ENCODE peak calls at places on chromosomes 16 and 17, in seven cellular contexts. One of them, this sample, is unnamed.

GRCh38 chr17:19867094-19867653 is 562 bp downstream of the ULK2 start:
- DNase-seq in Caco-2: peak
- DNase-seq in heart left ventricle: peak
- DNase-seq in tibial nerve: peak
- DNase-seq in brain microvascular endothelial cell: peak
- DNase-seq in AG10803: peak
- DNase-seq in breast epithelium: peak
- DNase-seq in this sample: peak

GRCh38 chr16:53785044-53785443 is 81.1 kb downstream of the FTO start:
- DNase-seq in Caco-2: no peak
- DNase-seq in heart left ventricle: no peak
- DNase-seq in tibial nerve: no peak
- DNase-seq in brain microvascular endothelial cell: no peak
- DNase-seq in AG10803: peak
- DNase-seq in breast epithelium: no peak
- DNase-seq in this sample: no peak

GRCh38 chr17:78502611-78503148 is 74.5 kb downstream of the DNAH17 start:
- DNase-seq in Caco-2: no peak
- DNase-seq in heart left ventricle: no peak
- DNase-seq in tibial nerve: no peak
- DNase-seq in brain microvascular endothelial cell: no peak
- DNase-seq in AG10803: no peak
- DNase-seq in breast epithelium: no peak
- DNase-seq in this sample: no peak

GRCh38 chr16:1929105-1929504 is 10.9 kb upstream of the HS3ST6 start:
- DNase-seq in Caco-2: no peak
- DNase-seq in heart left ventricle: peak
- DNase-seq in tibial nerve: no peak
- DNase-seq in brain microvascular endothelial cell: no peak
- DNase-seq in AG10803: peak
- DNase-seq in breast epithelium: no peak
- DNase-seq in this sample: peak

GRCh38 chr16:49952386-49952785 is 72.6 kb upstream of the CNEP1R1 start:
- DNase-seq in Caco-2: no peak
- DNase-seq in heart left ventricle: no peak
- DNase-seq in tibial nerve: no peak
- DNase-seq in brain microvascular endothelial cell: peak
- DNase-seq in AG10803: no peak
- DNase-seq in breast epithelium: no peak
- DNase-seq in this sample: no peak

GRCh38 chr16:65771707-65772106 is 594.8 kb upstream of the CDH5 start:
- DNase-seq in Caco-2: no peak
- DNase-seq in heart left ventricle: no peak
- DNase-seq in tibial nerve: no peak
- DNase-seq in brain microvascular endothelial cell: no peak
- DNase-seq in AG10803: no peak
- DNase-seq in breast epithelium: no peak
- DNase-seq in this sample: no peak

GRCh38 chr16:794091-794842 is 5.8 kb downstream of the CHTF18 start:
- DNase-seq in Caco-2: no peak
- DNase-seq in heart left ventricle: no peak
- DNase-seq in tibial nerve: no peak
- DNase-seq in brain microvascular endothelial cell: no peak
- DNase-seq in AG10803: no peak
- DNase-seq in breast epithelium: no peak
- DNase-seq in this sample: no peak

GRCh38 chr16:14494396-14494795 is 135.7 kb downstream of the PARN start:
- DNase-seq in Caco-2: no peak
- DNase-seq in heart left ventricle: no peak
- DNase-seq in tibial nerve: no peak
- DNase-seq in brain microvascular endothelial cell: no peak
- DNase-seq in AG10803: no peak
- DNase-seq in breast epithelium: no peak
- DNase-seq in this sample: no peak

GRCh38 chr17:47363171-47363570 is 39.4 kb downstream of the EFCAB13 start:
- DNase-seq in Caco-2: no peak
- DNase-seq in heart left ventricle: no peak
- DNase-seq in tibial nerve: no peak
- DNase-seq in brain microvascular endothelial cell: no peak
- DNase-seq in AG10803: no peak
- DNase-seq in breast epithelium: no peak
- DNase-seq in this sample: no peak

GRCh38 chr16:77993111-77993571 is 29.2 kb upstream of the CLEC3A start:
- DNase-seq in Caco-2: no peak
- DNase-seq in heart left ventricle: no peak
- DNase-seq in tibial nerve: no peak
- DNase-seq in brain microvascular endothelial cell: no peak
- DNase-seq in AG10803: peak
- DNase-seq in breast epithelium: no peak
- DNase-seq in this sample: peak

GRCh38 chr17:17886253-17886652 is 49.5 kb upstream of the SREBF1 start:
- DNase-seq in Caco-2: no peak
- DNase-seq in heart left ventricle: peak
- DNase-seq in tibial nerve: no peak
- DNase-seq in brain microvascular endothelial cell: no peak
- DNase-seq in AG10803: no peak
- DNase-seq in breast epithelium: no peak
- DNase-seq in this sample: no peak

GRCh38 chr17:50919321-50920040 is 53.3 kb upstream of the TOB1 start:
- DNase-seq in Caco-2: no peak
- DNase-seq in heart left ventricle: peak
- DNase-seq in tibial nerve: peak
- DNase-seq in brain microvascular endothelial cell: peak
- DNase-seq in AG10803: peak
- DNase-seq in breast epithelium: peak
- DNase-seq in this sample: peak

GRCh38 chr16:12330977-12331376 is 354.4 kb downstream of the SNX29 start:
- DNase-seq in Caco-2: no peak
- DNase-seq in heart left ventricle: peak
- DNase-seq in tibial nerve: no peak
- DNase-seq in brain microvascular endothelial cell: no peak
- DNase-seq in AG10803: peak
- DNase-seq in breast epithelium: no peak
- DNase-seq in this sample: no peak

GRCh38 chr17:65559802-65560627 is 1.4 kb downstream of the AXIN2 start:
- DNase-seq in Caco-2: peak
- DNase-seq in heart left ventricle: peak
- DNase-seq in tibial nerve: peak
- DNase-seq in brain microvascular endothelial cell: no peak
- DNase-seq in AG10803: no peak
- DNase-seq in breast epithelium: peak
- DNase-seq in this sample: no peak

GRCh38 chr17:69437475-69437874 is 23.0 kb downstream of the MAP2K6 start:
- DNase-seq in Caco-2: no peak
- DNase-seq in heart left ventricle: no peak
- DNase-seq in tibial nerve: no peak
- DNase-seq in brain microvascular endothelial cell: no peak
- DNase-seq in AG10803: no peak
- DNase-seq in breast epithelium: no peak
- DNase-seq in this sample: peak

GRCh38 chr16:4676826-4677225 is 16.5 kb upstream of the NUDT16L1 start:
- DNase-seq in Caco-2: no peak
- DNase-seq in heart left ventricle: peak
- DNase-seq in tibial nerve: no peak
- DNase-seq in brain microvascular endothelial cell: no peak
- DNase-seq in AG10803: no peak
- DNase-seq in breast epithelium: no peak
- DNase-seq in this sample: no peak

GRCh38 chr17:34384271-34384670 is 21.2 kb upstream of the CCL1 start:
- DNase-seq in Caco-2: no peak
- DNase-seq in heart left ventricle: no peak
- DNase-seq in tibial nerve: no peak
- DNase-seq in brain microvascular endothelial cell: no peak
- DNase-seq in AG10803: no peak
- DNase-seq in breast epithelium: no peak
- DNase-seq in this sample: no peak

DNA sequence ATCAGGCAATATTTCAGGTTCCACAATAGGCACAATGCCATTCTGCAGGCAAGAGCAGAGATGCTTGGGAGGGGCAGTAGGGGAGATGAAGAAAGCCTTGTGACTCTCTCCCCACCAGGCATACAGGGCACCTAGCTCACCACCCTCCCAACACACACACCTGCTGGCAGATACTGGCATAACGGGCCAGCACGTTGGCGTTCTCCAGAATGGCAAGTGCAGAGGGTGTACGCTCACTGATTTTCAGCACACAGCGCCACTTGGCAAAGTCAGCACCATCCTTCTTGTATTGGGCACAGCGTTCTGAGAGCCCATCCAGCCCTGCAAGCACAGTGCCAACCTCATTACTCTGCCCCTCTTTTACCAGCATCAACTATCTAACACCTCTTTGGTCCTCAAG is 2.2 kb downstream of the ALDOC start:
- DNase-seq in Caco-2: no peak
- DNase-seq in heart left ventricle: no peak
- DNase-seq in tibial nerve: no peak
- DNase-seq in brain microvascular endothelial cell: no peak
- DNase-seq in AG10803: no peak
- DNase-seq in breast epithelium: no peak
- DNase-seq in this sample: no peak
- TF ChIP-seq CTCF in Caco-2: no peak
- TF ChIP-seq CTCF in heart left ventricle: no peak
- TF ChIP-seq CTCF in tibial nerve: no peak
- TF ChIP-seq CTCF in brain microvascular endothelial cell: no peak
- TF ChIP-seq CTCF in AG10803: no peak
- TF ChIP-seq CTCF in breast epithelium: no peak
- TF ChIP-seq CTCF in this sample: no peak

DNA sequence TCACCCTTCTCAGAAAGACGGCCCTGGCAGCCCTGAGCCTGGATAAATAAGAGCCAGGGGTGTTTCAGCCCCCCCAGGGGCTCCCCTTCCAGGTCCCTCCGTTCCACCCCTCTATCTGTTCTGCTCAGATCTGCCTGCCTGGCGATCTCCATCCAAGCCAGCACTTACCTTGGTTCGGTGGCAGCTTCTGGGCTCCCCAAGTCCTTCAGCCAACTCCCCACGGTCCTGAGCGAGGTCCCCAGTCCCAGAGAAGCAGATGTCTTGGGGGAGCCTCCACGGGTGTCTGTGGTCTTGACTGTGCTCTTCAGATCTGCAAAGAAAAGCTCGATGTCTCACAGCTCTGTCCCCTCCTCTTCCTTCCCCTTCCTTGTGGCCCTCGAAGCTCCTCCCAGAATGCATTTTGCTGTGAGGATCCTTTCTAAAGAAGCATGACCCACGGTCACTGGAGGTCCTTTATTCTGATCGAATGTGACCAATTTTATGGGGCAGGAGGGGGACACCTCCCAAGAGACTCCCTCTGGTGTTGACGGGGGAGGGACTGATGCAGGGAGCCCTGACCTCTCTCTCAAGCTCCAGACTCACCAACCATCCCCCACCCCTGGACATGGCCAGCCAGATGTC is at the start of gene PIK3R6:
- DNase-seq in Caco-2: no peak
- DNase-seq in heart left ventricle: no peak
- DNase-seq in tibial nerve: no peak
- DNase-seq in brain microvascular endothelial cell: no peak
- DNase-seq in AG10803: no peak
- DNase-seq in breast epithelium: no peak
- DNase-seq in this sample: no peak
- H3K4me3 ChIP-seq in Caco-2: no peak
- H3K4me3 ChIP-seq in heart left ventricle: peak
- H3K4me3 ChIP-seq in tibial nerve: peak
- H3K4me3 ChIP-seq in brain microvascular endothelial cell: no peak
- H3K4me3 ChIP-seq in AG10803: no peak
- H3K4me3 ChIP-seq in breast epithelium: peak
- H3K4me3 ChIP-seq in this sample: no peak

GRCh38 chr16:56609463-56609921 is 1.1 kb downstream of the MT2A start:
- DNase-seq in Caco-2: no peak
- DNase-seq in heart left ventricle: peak
- DNase-seq in tibial nerve: peak
- DNase-seq in brain microvascular endothelial cell: peak
- DNase-seq in AG10803: peak
- DNase-seq in breast epithelium: peak
- DNase-seq in this sample: peak
- TF ChIP-seq CTCF in Caco-2: no peak
- TF ChIP-seq CTCF in heart left ventricle: no peak
- TF ChIP-seq CTCF in tibial nerve: no peak
- TF ChIP-seq CTCF in brain microvascular endothelial cell: peak
- TF ChIP-seq CTCF in AG10803: peak
- TF ChIP-seq CTCF in breast epithelium: no peak
- TF ChIP-seq CTCF in this sample: no peak

DNA sequence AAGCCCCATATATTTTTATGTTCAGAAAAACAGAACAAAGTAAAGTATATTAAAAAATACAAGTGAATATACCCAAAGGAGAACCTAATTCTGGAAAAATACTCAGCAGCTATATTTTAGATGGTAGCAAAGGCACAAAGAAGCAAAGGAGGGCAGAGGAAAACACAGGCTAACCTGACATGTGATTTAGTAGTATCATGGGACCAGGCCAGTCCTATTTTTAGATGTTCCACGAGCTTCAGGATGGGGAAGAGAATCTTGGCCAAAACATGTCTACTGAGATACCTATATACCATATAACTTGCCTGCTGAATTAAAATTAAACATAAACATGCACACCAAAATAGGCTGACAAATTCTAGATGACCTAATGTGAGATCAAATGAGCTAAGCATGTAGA is 32.9 kb downstream of the SMYD4 start:
- DNase-seq in Caco-2: no peak
- DNase-seq in heart left ventricle: no peak
- DNase-seq in tibial nerve: no peak
- DNase-seq in brain microvascular endothelial cell: no peak
- DNase-seq in AG10803: no peak
- DNase-seq in breast epithelium: no peak
- DNase-seq in this sample: peak
- H3K4me3 ChIP-seq in Caco-2: no peak
- H3K4me3 ChIP-seq in heart left ventricle: no peak
- H3K4me3 ChIP-seq in tibial nerve: no peak
- H3K4me3 ChIP-seq in brain microvascular endothelial cell: no peak
- H3K4me3 ChIP-seq in AG10803: no peak
- H3K4me3 ChIP-seq in breast epithelium: no peak
- H3K4me3 ChIP-seq in this sample: no peak

GRCh38 chr17:48548687-48549621 is 4.0 kb upstream of the HOXB2 start:
- DNase-seq in Caco-2: no peak
- DNase-seq in heart left ventricle: no peak
- DNase-seq in tibial nerve: no peak
- DNase-seq in brain microvascular endothelial cell: no peak
- DNase-seq in AG10803: no peak
- DNase-seq in breast epithelium: no peak
- DNase-seq in this sample: no peak
- TF ChIP-seq CTCF in Caco-2: no peak
- TF ChIP-seq CTCF in heart left ventricle: no peak
- TF ChIP-seq CTCF in tibial nerve: no peak
- TF ChIP-seq CTCF in brain microvascular endothelial cell: no peak
- TF ChIP-seq CTCF in AG10803: no peak
- TF ChIP-seq CTCF in breast epithelium: no peak
- TF ChIP-seq CTCF in this sample: no peak

This sample was measured in fibroblast of villous mesenchyme.